ENCODE peak calls at places on chromosome 2, in six cellular contexts. A is left kidney; J is HFFc6; W is activated T-cell treated with anti-CD3 and anti-CD28 coated beads, Interleukin-2, amount 50 U/mL, for 1 hour; S is NCI-H774; N is cardiac muscle cell. M is an unnamed sample.
A peak's percentile ranks its signal among the peaks of the same experiment; 100 is the strongest.

GRCh38 chr2:127143851-127144782 is 37.2 kb upstream of the BIN1 start:
- DNase-seq in A (no peak), J (peak; percentile 64), W (no peak), S (no peak), N (no peak), M (no peak)

GRCh38 chr2:155145758-155146229 is 447.3 kb downstream of the KCNJ3 start:
- DNase-seq in A (peak; percentile 4), J (no peak), W (no peak), S (peak; percentile 43), N (peak; percentile 12), M (no peak)

GRCh38 chr2:85699325-85699724 is 5.2 kb downstream of the GNLY start:
- DNase-seq in A (no peak), J (no peak), W (no peak), S (no peak), N (no peak), M (no peak)

GRCh38 chr2:108855194-108855593 is 68.6 kb downstream of the CCDC138 start:
- DNase-seq in A (peak; percentile 62), J (peak; percentile 16), W (no peak), S (no peak), N (no peak), M (no peak)

GRCh38 chr2:148930046-148930775 is 55.2 kb downstream of the KIF5C start:
- DNase-seq in A (no peak), J (no peak), W (no peak), S (no peak), N (no peak), M (no peak)

GRCh38 chr2:108267117-108267516 is 21.6 kb upstream of the SULT1C2 start:
- DNase-seq in A (peak; percentile 34), J (peak; percentile 52), W (no peak), S (no peak), N (no peak), M (no peak)

GRCh38 chr2:134314202-134314601 is 60.3 kb downstream of the MGAT5 start:
- DNase-seq in A (no peak), J (no peak), W (no peak), S (no peak), N (no peak), M (no peak)

GRCh38 chr2:204871246-204871953 is 326.1 kb downstream of the PARD3B start:
- DNase-seq in A (peak; percentile 78), J (peak; percentile 46), W (no peak), S (peak; percentile 35), N (peak; percentile 18), M (no peak)

GRCh38 chr2:220143336-220143735 is 515.9 kb downstream of the SLC4A3 start:
- DNase-seq in A (no peak), J (peak; percentile 80), W (no peak), S (no peak), N (no peak), M (no peak)

GRCh38 chr2:33497177-33497787 is 20.8 kb downstream of the RASGRP3 start:
- DNase-seq in A (no peak), J (no peak), W (no peak), S (no peak), N (no peak), M (no peak)

GRCh38 chr2:206031950-206032567 is 53.9 kb downstream of the INO80D start:
- DNase-seq in A (no peak), J (no peak), W (no peak), S (no peak), N (no peak), M (no peak)

GRCh38 chr2:105287692-105288091 is 41.8 kb downstream of the TGFBRAP1 start:
- DNase-seq in A (peak; percentile 57), J (peak; percentile 15), W (no peak), S (no peak), N (peak; percentile 64), M (peak; percentile 35)

GRCh38 chr2:62687644-62688043 is 17.9 kb upstream of the EHBP1 start:
- DNase-seq in A (no peak), J (peak; percentile 50), W (no peak), S (no peak), N (no peak), M (no peak)

GRCh38 chr2:188243381-188243780 is 48.3 kb upstream of the GULP1 start:
- DNase-seq in A (no peak), J (peak; percentile 1), W (no peak), S (no peak), N (no peak), M (no peak)

GRCh38 chr2:43005211-43005974 is 213.0 kb upstream of the HAAO start:
- DNase-seq in A (peak; percentile 78), J (no peak), W (no peak), S (no peak), N (no peak), M (no peak)

GRCh38 chr2:88880441-88880953 is 189.0 kb downstream of the RPIA start:
- DNase-seq in A (peak; percentile 89), J (peak; percentile 52), W (no peak), S (peak; percentile 25), N (peak; percentile 62), M (peak; percentile 2)

M was measured in nephron progenitor cell.